ENCODE peak calls at places on chromosomes 4 and X, in four cellular contexts. A, L, U and M are unnamed samples.

GRCh38 chr4:81113024-81113423 is 82.5 kb downstream of the BMP3 start:
- DNase-seq in A (no peak), L (no peak), U (no peak), M (no peak)

GRCh38 chrX:19678941-19679340 is 163.6 kb upstream of the MAP3K15 start:
- DNase-seq in A (no peak), L (no peak), U (no peak), M (no peak)

GRCh38 chr4:57190651-57191481 is 80.7 kb upstream of the IGFBP7 start:
- DNase-seq in A (peak), L (no peak), U (no peak), M (no peak)

GRCh38 chrX:102832661-102833060 is 104.4 kb upstream of the RAB40AL start:
- DNase-seq in A (no peak), L (no peak), U (no peak), M (no peak)

GRCh38 chr4:74133786-74134499 is 24.0 kb upstream of the MTHFD2L start:
- DNase-seq in A (peak), L (no peak), U (peak), M (peak)

GRCh38 chr4:175109933-175110332 is 191.8 kb downstream of the ADAM29 start:
- DNase-seq in A (peak), L (no peak), U (no peak), M (no peak)

GRCh38 chr4:114180481-114180880 is 201.0 kb upstream of the ARSJ start:
- DNase-seq in A (peak), L (no peak), U (no peak), M (no peak)

GRCh38 chr4:85637778-85638177 is 162.8 kb downstream of the ARHGAP24 start:
- DNase-seq in A (no peak), L (no peak), U (no peak), M (no peak)

GRCh38 chr4:84804126-84804525 is 162.4 kb downstream of the WDFY3 start:
- DNase-seq in A (no peak), L (no peak), U (no peak), M (no peak)

GRCh38 chrX:15916704-15917084 is 62.1 kb upstream of the AP1S2 start:
- DNase-seq in A (no peak), L (no peak), U (no peak), M (no peak)

GRCh38 chr4:105598787-105599186 is 46.4 kb downstream of the ARHGEF38 start:
- DNase-seq in A (no peak), L (no peak), U (no peak), M (no peak)

GRCh38 chr4:41257257-41257900 is 651 bp downstream of the UCHL1 start:
- DNase-seq in A (peak), L (no peak), U (peak), M (no peak)

GRCh38 chr4:5693871-5694270 is 14.5 kb downstream of the EVC2 start:
- DNase-seq in A (no peak), L (no peak), U (no peak), M (no peak)

GRCh38 chr4:183444953-183445543 is 612 bp downstream of the CDKN2AIP start:
- DNase-seq in A (peak), L (no peak), U (peak), M (no peak)

GRCh38 chr4:67558493-67558892 is at the start of gene STAP1:
- DNase-seq in A (no peak), L (no peak), U (no peak), M (peak)

GRCh38 chrX:122552291-122552800 is 631.7 kb upstream of the GRIA3 start:
- DNase-seq in A (no peak), L (no peak), U (no peak), M (no peak)

GRCh38 chr4:109739547-109739946 is 9.7 kb upstream of the PLA2G12A start:
- DNase-seq in A (no peak), L (no peak), U (no peak), M (no peak)

GRCh38 chrX:43880439-43880838 is 1.8 kb downstream of the MAOB start:
- DNase-seq in A (no peak), L (no peak), U (no peak), M (no peak)

GRCh38 chr4:64581422-64581821 is 172.2 kb upstream of the TECRL start:
- DNase-seq in A (no peak), L (no peak), U (no peak), M (no peak)

GRCh38 chr4:107094976-107095375 is 58.9 kb upstream of the DKK2 start:
- DNase-seq in A (peak), L (no peak), U (peak), M (no peak)

GRCh38 chr4:127782275-127783025 is at the start of gene HSPA4L:
- DNase-seq in A (peak), L (no peak), U (peak), M (peak)

GRCh38 chr4:20356565-20356964 is 104.9 kb downstream of the SLIT2 start:
- DNase-seq in A (peak), L (no peak), U (no peak), M (no peak)

GRCh38 chr4:57098415-57098814 is 11.8 kb downstream of the IGFBP7 start:
- DNase-seq in A (no peak), L (no peak), U (no peak), M (no peak)

GRCh38 chrX:3227526-3227925 is 118.9 kb downstream of the MXRA5 start:
- DNase-seq in A (no peak), L (no peak), U (no peak), M (no peak)